ENCODE peak calls at places on chromosomes 6 and 20, in five cellular contexts. L is brain microvascular endothelial cell, W is midbrain, J is ureter, G is B cell. S is an unnamed sample.

GRCh38 chr6:131876545-131876944 is 68.7 kb downstream of the ENPP1 start:
- DNase-seq in L (no peak), W (no peak), J (no peak), G (no peak), S (no peak)

GRCh38 chr6:24872769-24873168 is 63.0 kb downstream of the RIPOR2 start:
- DNase-seq in L (no peak), W (no peak), J (no peak), G (no peak), S (no peak)

GRCh38 chr6:43076093-43076927 is at the start of gene PTK7:
- DNase-seq in L (peak), W (no peak), J (peak), G (peak), S (peak)

GRCh38 chr20:64230461-64231145 is 24.9 kb upstream of the PCMTD2 start:
- DNase-seq in L (no peak), W (no peak), J (no peak), G (no peak), S (no peak)

GRCh38 chr6:116159782-116160524 is 34.0 kb upstream of the COL10A1 start:
- DNase-seq in L (no peak), W (no peak), J (no peak), G (no peak), S (peak)

GRCh38 chr6:16712250-16712930 is 48.9 kb downstream of the ATXN1 start:
- DNase-seq in L (no peak), W (no peak), J (no peak), G (peak), S (peak)

GRCh38 chr6:52557389-52558265 is 19.2 kb downstream of the TRAM2 start:
- DNase-seq in L (peak), W (no peak), J (no peak), G (no peak), S (peak)

GRCh38 chr6:159203304-159204005 is 34.3 kb downstream of the FNDC1 start:
- DNase-seq in L (peak), W (no peak), J (no peak), G (no peak), S (peak)

GRCh38 chr6:153140299-153140698 is 9.2 kb upstream of the RGS17 start:
- DNase-seq in L (no peak), W (no peak), J (no peak), G (no peak), S (no peak)

GRCh38 chr20:50278684-50279531 is 88.3 kb downstream of the CEBPB start:
- DNase-seq in L (no peak), W (no peak), J (no peak), G (no peak), S (peak)

GRCh38 chr6:8131265-8131897 is 29.0 kb upstream of the EEF1E1 start:
- DNase-seq in L (peak), W (peak), J (peak), G (peak), S (peak)

GRCh38 chr6:138757131-138757530 is 16.4 kb upstream of the CCDC28A start:
- DNase-seq in L (no peak), W (no peak), J (no peak), G (no peak), S (no peak)

GRCh38 chr6:116034327-116034726 is 26.4 kb downstream of the FRK start:
- DNase-seq in L (peak), W (peak), J (no peak), G (no peak), S (peak)

GRCh38 chr6:50846109-50846859 is 27.6 kb downstream of the TFAP2B start:
- DNase-seq in L (no peak), W (no peak), J (no peak), G (no peak), S (no peak)

GRCh38 chr6:163296835-163297519 is 117.5 kb upstream of the QKI start:
- DNase-seq in L (no peak), W (no peak), J (no peak), G (no peak), S (no peak)

GRCh38 chr6:1381397-1382330 is 7.7 kb upstream of the FOXF2 start:
- DNase-seq in L (no peak), W (peak), J (no peak), G (peak), S (peak)

GRCh38 chr20:49396230-49396629 is 86.2 kb downstream of the KCNB1 start:
- DNase-seq in L (no peak), W (no peak), J (no peak), G (no peak), S (no peak)

GRCh38 chr6:158072083-158072721 is 90.5 kb downstream of the SYNJ2 start:
- DNase-seq in L (peak), W (peak), J (peak), G (peak), S (peak)

GRCh38 chr6:52286798-52287432 is 2.4 kb upstream of the MCM3 start:
- DNase-seq in L (peak), W (peak), J (peak), G (peak), S (peak)

GRCh38 chr20:63643966-63644365 is 9.3 kb downstream of the STMN3 start:
- DNase-seq in L (no peak), W (no peak), J (no peak), G (no peak), S (no peak)

GRCh38 chr6:77462359-77463307 is 658 bp downstream of the HTR1B start:
- DNase-seq in L (peak), W (no peak), J (no peak), G (peak), S (peak)

GRCh38 chr6:34412643-34413214 is 13.1 kb downstream of the RPS10 start:
- DNase-seq in L (no peak), W (no peak), J (no peak), G (no peak), S (no peak)

GRCh38 chr6:31175961-31176360 is 5.5 kb upstream of the POU5F1 start:
- DNase-seq in L (peak), W (no peak), J (no peak), G (no peak), S (peak)

GRCh38 chr6:3208096-3208774 is 19.2 kb downstream of the TUBB2B start:
- DNase-seq in L (peak), W (no peak), J (no peak), G (no peak), S (peak)

GRCh38 chr6:152824666-152825065 is 74.1 kb downstream of the VIP start:
- DNase-seq in L (no peak), W (no peak), J (no peak), G (no peak), S (no peak)

GRCh38 chr6:42185597-42185996 is 9.2 kb downstream of the GUCA1B start:
- DNase-seq in L (no peak), W (no peak), J (no peak), G (no peak), S (no peak)